ENCODE peak calls at places on chromosomes 1 and 21, in ten cellular contexts. W is kidney, R is heart left ventricle, S is glutamatergic neuron, L is fibroblast of lung, N is fibroblast of the aortic adventitia, D is AG10803, V is IMR-90, X is cardiac fibroblast, H is cardiac muscle cell. A is an unnamed sample.

GRCh38 chr1:226702957-226703831 is 35.9 kb downstream of the ITPKB start:
- DNase-seq in L (peak), R (peak), D (peak), N (peak), S (peak), W (peak), V (peak), H (peak), X (peak), A (peak)

GRCh38 chr1:4519954-4520353 is 134.5 kb upstream of the AJAP1 start:
- DNase-seq in S (no peak), R (no peak), W (no peak), X (no peak), N (no peak), L (no peak), V (no peak), H (no peak), D (no peak), A (no peak)

GRCh38 chr21:25647632-25648031 is 8.6 kb downstream of the JAM2 start:
- DNase-seq in L (no peak), H (no peak), X (no peak), V (no peak), D (no peak), S (no peak), R (no peak), N (no peak), W (no peak), A (no peak)

GRCh38 chr1:214842856-214843255 is 239.7 kb upstream of the KCNK2 start:
- DNase-seq in D (peak), N (peak), V (peak), H (no peak), X (no peak), W (no peak), L (peak), R (no peak), S (no peak), A (peak)

GRCh38 chr1:145892486-145893087 is 6.9 kb upstream of the ANKRD35 start:
- DNase-seq in S (no peak), N (peak), D (peak), V (peak), W (no peak), L (peak), X (peak), R (no peak), H (peak), A (peak)

GRCh38 chr21:36236052-36236730 is 79.6 kb downstream of the DOP1B start:
- DNase-seq in R (no peak), L (no peak), S (no peak), X (no peak), N (no peak), D (no peak), V (no peak), H (no peak), W (no peak), A (no peak)

GRCh38 chr1:85041793-85042192 is 6.5 kb downstream of the MCOLN3 start:
- DNase-seq in R (no peak), S (no peak), H (no peak), V (no peak), N (no peak), D (no peak), X (no peak), W (no peak), L (no peak), A (no peak)

GRCh38 chr21:40512590-40512989 is 334.4 kb downstream of the DSCAM start:
- DNase-seq in D (no peak), W (no peak), L (no peak), V (no peak), H (no peak), N (no peak), R (no peak), S (peak), X (no peak), A (no peak)

GRCh38 chr1:94866178-94866822 is 46.1 kb downstream of the SLC44A3 start:
- DNase-seq in H (peak), S (no peak), L (peak), X (peak), W (no peak), D (peak), N (peak), V (peak), R (no peak), A (peak)

GRCh38 chr1:204128964-204129896 is 22.6 kb downstream of the ETNK2 start:
- DNase-seq in S (peak), H (peak), X (peak), V (peak), W (peak), R (peak), D (peak), L (peak), N (peak), A (peak)

GRCh38 chr21:38312822-38313221 is 56.0 kb downstream of the KCNJ15 start:
- DNase-seq in D (no peak), W (no peak), X (no peak), V (no peak), N (no peak), R (no peak), H (no peak), L (no peak), S (no peak), A (no peak)

GRCh38 chr1:200458780-200459179 is 48.9 kb upstream of the ZNF281 start:
- DNase-seq in S (no peak), H (no peak), W (no peak), R (no peak), V (no peak), N (no peak), X (no peak), L (no peak), D (no peak), A (no peak)

GRCh38 chr1:167689569-167689925 is 32.2 kb upstream of the MPZL1 start:
- DNase-seq in N (peak), V (no peak), H (no peak), S (no peak), R (no peak), L (no peak), W (no peak), X (no peak), D (no peak), A (peak)

GRCh38 chr1:224358288-224358687 is 1.6 kb downstream of the CNIH4 start:
- DNase-seq in D (no peak), L (no peak), N (no peak), W (no peak), S (no peak), V (no peak), H (no peak), R (no peak), X (no peak), A (no peak)

GRCh38 chr21:37008705-37009104 is 2.2 kb downstream of the RIPPLY3 start:
- DNase-seq in X (no peak), R (no peak), H (no peak), V (no peak), W (no peak), S (no peak), D (no peak), N (no peak), L (no peak), A (no peak)

GRCh38 chr1:33219886-33220661 is 36.2 kb upstream of the ZNF362 start:
- DNase-seq in R (no peak), W (peak), N (no peak), S (no peak), V (peak), L (peak), H (no peak), X (no peak), D (no peak), A (peak)

GRCh38 chr21:42474043-42474831 is 21.8 kb downstream of the RSPH1 start:
- DNase-seq in W (peak), R (no peak), X (peak), V (no peak), L (peak), D (no peak), S (no peak), N (no peak), H (peak), A (no peak)

GRCh38 chr21:36835383-36835795 is 131.1 kb downstream of the HLCS start:
- DNase-seq in R (peak), W (no peak), H (no peak), L (no peak), N (no peak), X (no peak), D (peak), V (no peak), S (no peak), A (peak)

GRCh38 chr21:42614391-42614790 is 39.0 kb upstream of the PDE9A start:
- DNase-seq in R (no peak), D (no peak), S (no peak), V (no peak), W (peak), H (no peak), L (no peak), N (no peak), X (no peak), A (no peak)

GRCh38 chr1:200108659-200109058 is 81.1 kb downstream of the NR5A2 start:
- DNase-seq in X (no peak), L (no peak), W (no peak), H (no peak), V (no peak), D (peak), N (no peak), R (no peak), S (no peak), A (no peak)

DNA sequence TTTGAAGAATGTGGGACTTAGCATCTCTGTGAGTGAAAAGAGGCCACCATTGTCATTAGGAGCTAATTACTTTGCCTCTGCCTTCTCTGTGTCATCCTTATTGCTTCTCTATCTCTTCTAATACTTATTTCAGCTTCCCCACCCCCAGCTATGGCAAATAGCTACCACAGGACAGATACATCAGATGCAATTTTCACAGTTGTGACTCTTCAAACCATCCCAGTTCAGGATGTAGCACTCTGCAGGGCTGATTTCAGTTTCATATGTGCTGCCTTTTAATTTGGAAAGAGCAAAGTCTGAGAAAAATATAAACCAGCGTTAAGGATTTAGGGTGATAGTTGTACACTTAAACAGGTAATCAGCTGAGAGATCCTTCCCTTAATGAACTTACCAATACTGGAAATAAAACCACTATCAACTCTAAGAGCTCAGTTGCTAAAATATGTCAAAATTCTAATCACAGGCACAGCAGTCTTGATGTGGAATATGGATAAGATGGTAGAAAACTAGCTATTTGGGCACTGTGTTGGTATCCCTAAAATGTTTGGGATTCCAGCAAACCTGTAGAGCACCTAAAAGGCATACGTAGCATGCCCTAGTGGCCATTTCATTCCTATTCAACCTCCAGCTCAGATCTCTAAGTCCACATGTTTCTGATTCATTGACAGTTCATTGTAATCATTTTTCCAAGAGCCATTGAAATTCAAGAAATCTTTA is 148.4 kb downstream of the SYT2 start:
- DNase-seq in V (no peak), X (no peak), N (no peak), W (no peak), D (no peak), R (no peak), L (no peak), H (no peak), S (no peak), A (no peak)
- TF ChIP-seq CTCF in V (no peak), X (no peak), N (peak), W (no peak), D (peak), R (peak), L (peak), H (peak), S (no peak), A (peak)

GRCh38 chr1:160167056-160167455 is 15.7 kb downstream of the ATP1A4 start:
- DNase-seq in R (no peak), D (no peak), W (no peak), N (no peak), L (no peak), S (no peak), H (no peak), V (no peak), X (no peak), A (no peak)

GRCh38 chr1:160168609-160169369 is 17.4 kb downstream of the ATP1A4 start:
- DNase-seq in V (no peak), N (no peak), S (no peak), W (no peak), X (no peak), H (no peak), R (no peak), L (peak), D (peak), A (no peak)

GRCh38 chr1:160168016-160168415 is 16.6 kb downstream of the ATP1A4 start:
- DNase-seq in X (no peak), W (no peak), D (no peak), H (no peak), L (no peak), N (no peak), V (no peak), R (no peak), S (no peak), A (no peak)

GRCh38 chr1:160166459-160166858 is 15.1 kb downstream of the ATP1A4 start:
- DNase-seq in W (no peak), H (no peak), N (no peak), X (no peak), L (no peak), V (no peak), R (no peak), S (no peak), D (no peak), A (no peak)

DNA sequence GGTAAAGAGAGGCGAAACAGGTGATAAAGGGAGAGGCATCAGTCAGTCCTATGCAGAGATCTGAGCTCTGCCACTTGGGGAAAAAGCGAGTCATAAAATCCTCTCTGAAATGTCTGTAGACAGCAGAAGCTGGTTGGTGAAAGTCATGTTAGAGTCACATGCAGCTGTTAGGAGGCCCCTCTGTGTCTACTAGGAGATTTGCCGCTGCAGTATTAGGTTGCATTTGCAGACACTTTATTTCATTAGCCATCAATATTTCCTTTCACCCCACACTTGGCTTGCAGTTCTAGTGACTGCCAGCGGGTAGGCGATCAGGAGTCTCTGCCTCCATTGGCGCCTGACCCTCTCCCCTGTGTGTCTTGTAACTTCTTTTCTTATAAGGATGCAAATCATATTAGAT is 16.2 kb downstream of the ATP1A4 start:
- DNase-seq in V (peak), D (no peak), H (no peak), S (no peak), L (peak), N (no peak), R (no peak), X (no peak), W (no peak), A (no peak)
- TF ChIP-seq CTCF in V (no peak), D (no peak), H (no peak), S (no peak), L (no peak), N (no peak), R (no peak), X (no peak), W (no peak), A (peak)

GRCh38 chr21:45695086-45695485 is 51.6 kb downstream of the PCBP3 start:
- DNase-seq in L (no peak), R (no peak), N (no peak), V (no peak), D (no peak), X (no peak), S (no peak), H (no peak), W (no peak), A (no peak)
- TF ChIP-seq CTCF in L (no peak), R (no peak), N (no peak), V (no peak), D (no peak), X (no peak), S (no peak), H (peak), W (no peak), A (no peak)

GRCh38 chr1:26833432-26834405 is 7.2 kb downstream of the ZDHHC18 start:
- DNase-seq in N (no peak), W (peak), D (no peak), H (no peak), R (no peak), X (no peak), S (no peak), V (no peak), L (no peak), A (no peak)
- TF ChIP-seq CTCF in N (no peak), W (no peak), D (no peak), H (no peak), R (no peak), X (no peak), S (no peak), V (no peak), L (no peak), A (no peak)

GRCh38 chr1:18299441-18300338 is 181.0 kb upstream of the KLHDC7A start:
- DNase-seq in D (peak), H (peak), R (no peak), L (no peak), N (no peak), V (no peak), X (peak), S (peak), W (no peak), A (no peak)
- TF ChIP-seq CTCF in D (peak), H (peak), R (peak), L (peak), N (peak), V (peak), X (peak), S (peak), W (peak), A (peak)

DNA sequence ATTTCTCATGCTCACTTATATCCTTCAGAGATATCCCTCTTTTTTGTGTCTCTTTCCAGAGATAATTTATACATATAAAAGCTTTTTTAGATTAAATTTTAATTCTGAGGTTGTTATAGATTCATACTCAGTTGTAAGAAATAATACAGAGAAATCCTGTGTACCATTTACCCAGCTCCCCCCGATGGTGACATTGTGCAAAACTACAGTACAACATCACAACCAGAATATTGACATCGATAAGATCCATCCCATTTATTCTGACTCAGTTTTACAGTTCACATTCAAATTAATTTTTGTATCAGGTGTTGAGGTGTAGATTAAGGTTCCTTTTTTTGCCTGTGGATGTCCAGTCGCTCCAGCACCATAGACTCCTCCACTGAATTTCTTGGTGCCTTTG is 14.3 kb downstream of the DMRTB1 start:
- DNase-seq in W (no peak), V (peak), S (no peak), H (no peak), D (no peak), L (no peak), N (no peak), X (no peak), R (no peak), A (no peak)
- TF ChIP-seq CTCF in W (no peak), V (peak), S (peak), H (peak), D (peak), L (peak), N (peak), X (peak), R (no peak), A (peak)

DNA sequence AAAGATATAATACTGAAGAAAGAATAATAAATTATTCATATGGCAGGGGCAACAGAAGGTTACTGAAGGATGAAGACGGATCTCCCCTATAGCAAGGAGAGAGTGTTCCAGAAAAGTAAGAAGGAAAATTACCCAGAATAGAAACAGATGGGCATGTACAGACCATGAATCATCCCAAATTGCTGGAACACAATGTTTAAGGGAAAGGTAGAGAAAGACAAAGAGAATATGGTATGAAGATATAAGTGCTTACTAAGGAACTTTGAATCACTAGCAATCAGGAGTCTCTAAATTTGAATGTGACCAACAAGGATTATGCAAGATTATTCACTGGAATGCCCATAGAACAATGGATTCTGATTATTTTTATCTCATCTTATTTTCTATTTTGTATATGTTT is 375.4 kb downstream of the COL11A1 start:
- DNase-seq in L (peak), N (no peak), W (no peak), X (peak), V (no peak), R (no peak), H (peak), D (peak), S (no peak), A (no peak)
- TF ChIP-seq CTCF in L (no peak), N (no peak), W (no peak), X (no peak), V (no peak), R (no peak), H (no peak), D (no peak), S (no peak), A (no peak)